ENCODE peak calls at places on chromosome 6, in five cellular contexts. One of them, this sample, is unnamed.

GRCh38 chr6:28171271-28171670 is 29.6 kb downstream of the ZKSCAN8 start:
- DNase-seq in fibroblast of mammary gland: no peak
- DNase-seq in germinal center: no peak
- DNase-seq in activated CD8-positive, alpha-beta memory T cell treated with anti-CD3 and anti-CD28 coated beads for 24 hours: no peak
- DNase-seq in Caco-2: no peak
- DNase-seq in this sample: no peak

GRCh38 chr6:89387516-89388222 is 24.4 kb downstream of the RRAGD start:
- DNase-seq in fibroblast of mammary gland: peak; percentile 35
- DNase-seq in germinal center: peak; percentile 33
- DNase-seq in activated CD8-positive, alpha-beta memory T cell treated with anti-CD3 and anti-CD28 coated beads for 24 hours: no peak
- DNase-seq in Caco-2: no peak
- DNase-seq in this sample: peak; percentile 56

GRCh38 chr6:1497593-1498105 is 108.3 kb downstream of the FOXF2 start:
- DNase-seq in fibroblast of mammary gland: no peak
- DNase-seq in germinal center: no peak
- DNase-seq in activated CD8-positive, alpha-beta memory T cell treated with anti-CD3 and anti-CD28 coated beads for 24 hours: no peak
- DNase-seq in Caco-2: no peak
- DNase-seq in this sample: no peak

GRCh38 chr6:105900120-105900937 is 185.8 kb upstream of the PRDM1 start:
- DNase-seq in fibroblast of mammary gland: peak; percentile 87
- DNase-seq in germinal center: no peak
- DNase-seq in activated CD8-positive, alpha-beta memory T cell treated with anti-CD3 and anti-CD28 coated beads for 24 hours: peak; percentile 64
- DNase-seq in Caco-2: no peak
- DNase-seq in this sample: no peak

GRCh38 chr6:43716099-43716498 is 28.5 kb upstream of the MRPS18A start:
- DNase-seq in fibroblast of mammary gland: no peak
- DNase-seq in germinal center: no peak
- DNase-seq in activated CD8-positive, alpha-beta memory T cell treated with anti-CD3 and anti-CD28 coated beads for 24 hours: no peak
- DNase-seq in Caco-2: no peak
- DNase-seq in this sample: no peak

GRCh38 chr6:22575190-22575589 is 5.8 kb downstream of the HDGFL1 start:
- DNase-seq in fibroblast of mammary gland: peak; percentile 59
- DNase-seq in germinal center: no peak
- DNase-seq in activated CD8-positive, alpha-beta memory T cell treated with anti-CD3 and anti-CD28 coated beads for 24 hours: no peak
- DNase-seq in Caco-2: no peak
- DNase-seq in this sample: no peak

GRCh38 chr6:158256746-158257424 is 55.4 kb upstream of the TULP4 start:
- DNase-seq in fibroblast of mammary gland: no peak
- DNase-seq in germinal center: no peak
- DNase-seq in activated CD8-positive, alpha-beta memory T cell treated with anti-CD3 and anti-CD28 coated beads for 24 hours: no peak
- DNase-seq in Caco-2: no peak
- DNase-seq in this sample: no peak

GRCh38 chr6:26043389-26044139 is 43.7 kb upstream of the HFE start:
- DNase-seq in fibroblast of mammary gland: peak; percentile 99
- DNase-seq in germinal center: peak; percentile 91
- DNase-seq in activated CD8-positive, alpha-beta memory T cell treated with anti-CD3 and anti-CD28 coated beads for 24 hours: peak; percentile 87
- DNase-seq in Caco-2: no peak
- DNase-seq in this sample: peak; percentile 79

GRCh38 chr6:1527098-1527497 is 82.6 kb upstream of the FOXC1 start:
- DNase-seq in fibroblast of mammary gland: peak; percentile 58
- DNase-seq in germinal center: no peak
- DNase-seq in activated CD8-positive, alpha-beta memory T cell treated with anti-CD3 and anti-CD28 coated beads for 24 hours: peak; percentile 64
- DNase-seq in Caco-2: no peak
- DNase-seq in this sample: peak; percentile 49

GRCh38 chr6:147201885-147202515 is 2.2 kb upstream of the STXBP5 start:
- DNase-seq in fibroblast of mammary gland: peak; percentile 76
- DNase-seq in germinal center: peak; percentile 6
- DNase-seq in activated CD8-positive, alpha-beta memory T cell treated with anti-CD3 and anti-CD28 coated beads for 24 hours: no peak
- DNase-seq in Caco-2: peak; percentile 50
- DNase-seq in this sample: peak; percentile 34

GRCh38 chr6:157613011-157613522 is 210.0 kb upstream of the SNX9 start:
- DNase-seq in fibroblast of mammary gland: peak; percentile 98
- DNase-seq in germinal center: no peak
- DNase-seq in activated CD8-positive, alpha-beta memory T cell treated with anti-CD3 and anti-CD28 coated beads for 24 hours: no peak
- DNase-seq in Caco-2: no peak
- DNase-seq in this sample: no peak

GRCh38 chr6:41470341-41471063 is 75.7 kb upstream of the FOXP4 start:
- DNase-seq in fibroblast of mammary gland: peak; percentile 67
- DNase-seq in germinal center: no peak
- DNase-seq in activated CD8-positive, alpha-beta memory T cell treated with anti-CD3 and anti-CD28 coated beads for 24 hours: no peak
- DNase-seq in Caco-2: no peak
- DNase-seq in this sample: no peak

GRCh38 chr6:153767127-153767526 is 271.9 kb upstream of the OPRM1 start:
- DNase-seq in fibroblast of mammary gland: no peak
- DNase-seq in germinal center: no peak
- DNase-seq in activated CD8-positive, alpha-beta memory T cell treated with anti-CD3 and anti-CD28 coated beads for 24 hours: no peak
- DNase-seq in Caco-2: peak; percentile 8
- DNase-seq in this sample: no peak

GRCh38 chr6:147238164-147238563 is 33.9 kb downstream of the STXBP5 start:
- DNase-seq in fibroblast of mammary gland: no peak
- DNase-seq in germinal center: no peak
- DNase-seq in activated CD8-positive, alpha-beta memory T cell treated with anti-CD3 and anti-CD28 coated beads for 24 hours: no peak
- DNase-seq in Caco-2: no peak
- DNase-seq in this sample: no peak

GRCh38 chr6:5287205-5287965 is 26.1 kb downstream of the FARS2 start:
- DNase-seq in fibroblast of mammary gland: peak; percentile 81
- DNase-seq in germinal center: no peak
- DNase-seq in activated CD8-positive, alpha-beta memory T cell treated with anti-CD3 and anti-CD28 coated beads for 24 hours: no peak
- DNase-seq in Caco-2: no peak
- DNase-seq in this sample: no peak